ENCODE peak calls at places on chromosomes 5 and 9, in five cellular contexts. One of them, this sample, is unnamed.

GRCh38 chr9:114318416-114318815 is 4.5 kb upstream of the ORM1 start:
- DNase-seq in fibroblast of pulmonary artery: no peak
- DNase-seq in dorsolateral prefrontal cortex: no peak
- DNase-seq in lung: no peak
- DNase-seq in bronchial epithelial cell: no peak
- DNase-seq in this sample: peak; percentile 24

GRCh38 chr5:42719034-42719433 is 37.6 kb upstream of the CCDC152 start:
- DNase-seq in fibroblast of pulmonary artery: no peak
- DNase-seq in dorsolateral prefrontal cortex: no peak
- DNase-seq in lung: no peak
- DNase-seq in bronchial epithelial cell: no peak
- DNase-seq in this sample: no peak

GRCh38 chr5:72355706-72356299 is 35.6 kb downstream of the PTCD2 start:
- DNase-seq in fibroblast of pulmonary artery: peak; percentile 64
- DNase-seq in dorsolateral prefrontal cortex: peak; percentile 31
- DNase-seq in lung: no peak
- DNase-seq in bronchial epithelial cell: peak; percentile 39
- DNase-seq in this sample: no peak

GRCh38 chr5:145557345-145557744 is 277.8 kb downstream of the PRELID2 start:
- DNase-seq in fibroblast of pulmonary artery: no peak
- DNase-seq in dorsolateral prefrontal cortex: no peak
- DNase-seq in lung: no peak
- DNase-seq in bronchial epithelial cell: no peak
- DNase-seq in this sample: no peak

GRCh38 chr5:36240779-36241635 is 718 bp downstream of the NADK2 start:
- DNase-seq in fibroblast of pulmonary artery: peak; percentile 68
- DNase-seq in dorsolateral prefrontal cortex: peak; percentile 51
- DNase-seq in lung: peak; percentile 53
- DNase-seq in bronchial epithelial cell: peak; percentile 41
- DNase-seq in this sample: peak; percentile 83

GRCh38 chr9:128917151-128917849 is 3.5 kb upstream of the PHYHD1 start:
- DNase-seq in fibroblast of pulmonary artery: peak; percentile 94
- DNase-seq in dorsolateral prefrontal cortex: no peak
- DNase-seq in lung: peak; percentile 93
- DNase-seq in bronchial epithelial cell: peak; percentile 60
- DNase-seq in this sample: peak; percentile 89

GRCh38 chr5:155726267-155726666 is 600.7 kb upstream of the SGCD start:
- DNase-seq in fibroblast of pulmonary artery: peak; percentile 6
- DNase-seq in dorsolateral prefrontal cortex: no peak
- DNase-seq in lung: no peak
- DNase-seq in bronchial epithelial cell: peak; percentile 10
- DNase-seq in this sample: no peak

GRCh38 chr5:115944501-115944900 is 17.8 kb upstream of the LVRN start:
- DNase-seq in fibroblast of pulmonary artery: no peak
- DNase-seq in dorsolateral prefrontal cortex: no peak
- DNase-seq in lung: no peak
- DNase-seq in bronchial epithelial cell: no peak
- DNase-seq in this sample: no peak

GRCh38 chr5:150162142-150162513 is 4.5 kb upstream of the CDX1 start:
- DNase-seq in fibroblast of pulmonary artery: no peak
- DNase-seq in dorsolateral prefrontal cortex: no peak
- DNase-seq in lung: no peak
- DNase-seq in bronchial epithelial cell: no peak
- DNase-seq in this sample: no peak

GRCh38 chr5:150163035-150163434 is 3.5 kb upstream of the CDX1 start:
- DNase-seq in fibroblast of pulmonary artery: no peak
- DNase-seq in dorsolateral prefrontal cortex: no peak
- DNase-seq in lung: no peak
- DNase-seq in bronchial epithelial cell: no peak
- DNase-seq in this sample: no peak

GRCh38 chr5:150164640-150165039 is 1.9 kb upstream of the CDX1 start:
- DNase-seq in fibroblast of pulmonary artery: no peak
- DNase-seq in dorsolateral prefrontal cortex: no peak
- DNase-seq in lung: no peak
- DNase-seq in bronchial epithelial cell: no peak
- DNase-seq in this sample: no peak

GRCh38 chr5:150164211-150164610 is 2.4 kb upstream of the CDX1 start:
- DNase-seq in fibroblast of pulmonary artery: no peak
- DNase-seq in dorsolateral prefrontal cortex: no peak
- DNase-seq in lung: no peak
- DNase-seq in bronchial epithelial cell: no peak
- DNase-seq in this sample: no peak

GRCh38 chr5:150163547-150164059 is 3.0 kb upstream of the CDX1 start:
- DNase-seq in fibroblast of pulmonary artery: no peak
- DNase-seq in dorsolateral prefrontal cortex: no peak
- DNase-seq in lung: no peak
- DNase-seq in bronchial epithelial cell: no peak
- DNase-seq in this sample: no peak
- TF ChIP-seq CTCF in fibroblast of pulmonary artery: peak; percentile 29
- TF ChIP-seq CTCF in dorsolateral prefrontal cortex: no peak
- TF ChIP-seq CTCF in lung: no peak
- TF ChIP-seq CTCF in bronchial epithelial cell: no peak
- TF ChIP-seq CTCF in this sample: peak; percentile 24

GRCh38 chr9:101393135-101393534 is 5.3 kb downstream of the MRPL50 start:
- DNase-seq in fibroblast of pulmonary artery: no peak
- DNase-seq in dorsolateral prefrontal cortex: no peak
- DNase-seq in lung: no peak
- DNase-seq in bronchial epithelial cell: no peak
- DNase-seq in this sample: no peak

GRCh38 chr9:101387871-101388506 is 3.2 kb upstream of the BAAT start:
- DNase-seq in fibroblast of pulmonary artery: peak; percentile 70
- DNase-seq in dorsolateral prefrontal cortex: no peak
- DNase-seq in lung: no peak
- DNase-seq in bronchial epithelial cell: peak; percentile 68
- DNase-seq in this sample: no peak

GRCh38 chr9:101383361-101383760 is 1.4 kb downstream of the BAAT start:
- DNase-seq in fibroblast of pulmonary artery: no peak
- DNase-seq in dorsolateral prefrontal cortex: no peak
- DNase-seq in lung: no peak
- DNase-seq in bronchial epithelial cell: no peak
- DNase-seq in this sample: no peak

DNA sequence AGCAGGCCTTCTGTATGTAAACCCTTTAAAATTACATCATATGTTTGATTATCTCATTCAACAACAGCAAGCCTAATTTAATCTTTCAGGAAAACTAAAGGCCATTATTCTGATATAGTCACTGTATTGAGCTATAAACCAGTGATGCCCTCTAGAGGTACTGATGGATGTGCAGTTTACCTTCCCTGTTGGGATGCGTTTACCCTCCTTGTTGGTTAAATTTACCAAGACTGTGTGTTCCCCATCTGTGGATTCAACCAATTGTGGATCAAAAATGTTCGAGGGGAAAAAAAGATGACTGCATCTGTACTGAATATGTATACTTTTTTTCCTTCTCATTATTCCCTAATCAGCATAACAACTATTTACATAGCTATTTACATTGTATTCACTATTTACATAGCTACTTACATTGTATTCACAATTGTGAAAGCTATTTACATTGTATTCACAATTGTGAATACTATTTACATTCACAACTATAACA is 3.7 kb upstream of the BAAT start:
- DNase-seq in fibroblast of pulmonary artery: no peak
- DNase-seq in dorsolateral prefrontal cortex: no peak
- DNase-seq in lung: no peak
- DNase-seq in bronchial epithelial cell: peak; percentile 41
- DNase-seq in this sample: no peak
- TF ChIP-seq CTCF in fibroblast of pulmonary artery: peak; percentile 60
- TF ChIP-seq CTCF in dorsolateral prefrontal cortex: peak; percentile 38
- TF ChIP-seq CTCF in lung: no peak
- TF ChIP-seq CTCF in bronchial epithelial cell: peak; percentile 51
- TF ChIP-seq CTCF in this sample: no peak

DNA sequence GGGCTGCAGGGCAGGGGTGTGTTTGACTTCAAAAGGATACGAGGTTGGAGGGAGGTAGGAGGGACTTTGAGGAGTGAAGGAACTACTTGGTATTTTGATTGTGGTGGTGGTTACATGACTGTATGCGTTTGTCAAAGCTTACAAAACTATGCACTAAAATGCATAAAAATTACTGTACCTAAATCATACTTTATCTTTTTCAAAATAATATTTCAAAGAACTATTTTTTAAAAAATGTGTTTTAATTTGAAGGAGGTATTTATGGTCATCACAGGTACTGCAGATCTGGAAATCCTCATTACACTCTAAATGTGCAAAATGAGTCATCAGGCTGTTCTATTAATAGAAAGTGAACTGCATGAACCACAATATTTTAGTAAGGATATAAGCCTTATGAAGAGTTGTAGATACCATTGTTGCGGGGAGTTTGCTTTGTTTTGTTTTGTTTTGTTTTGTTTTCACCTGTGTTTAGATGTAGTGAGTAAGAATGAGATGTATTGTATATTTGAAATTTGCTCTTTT is 116.9 kb downstream of the ARRDC3 start:
- DNase-seq in fibroblast of pulmonary artery: peak; percentile 61
- DNase-seq in dorsolateral prefrontal cortex: no peak
- DNase-seq in lung: no peak
- DNase-seq in bronchial epithelial cell: peak; percentile 78
- DNase-seq in this sample: no peak
- TF ChIP-seq CTCF in fibroblast of pulmonary artery: no peak
- TF ChIP-seq CTCF in dorsolateral prefrontal cortex: no peak
- TF ChIP-seq CTCF in lung: no peak
- TF ChIP-seq CTCF in bronchial epithelial cell: no peak
- TF ChIP-seq CTCF in this sample: no peak

GRCh38 chr9:137176302-137177182 is 4.7 kb upstream of the TMEM210 start:
- DNase-seq in fibroblast of pulmonary artery: peak; percentile 50
- DNase-seq in dorsolateral prefrontal cortex: no peak
- DNase-seq in lung: no peak
- DNase-seq in bronchial epithelial cell: peak; percentile 37
- DNase-seq in this sample: no peak

GRCh38 chr9:137173795-137174664 is 2.2 kb upstream of the TMEM210 start:
- DNase-seq in fibroblast of pulmonary artery: no peak
- DNase-seq in dorsolateral prefrontal cortex: no peak
- DNase-seq in lung: no peak
- DNase-seq in bronchial epithelial cell: no peak
- DNase-seq in this sample: no peak

GRCh38 chr9:137174722-137175293 is 3.0 kb upstream of the TMEM210 start:
- DNase-seq in fibroblast of pulmonary artery: no peak
- DNase-seq in dorsolateral prefrontal cortex: no peak
- DNase-seq in lung: no peak
- DNase-seq in bronchial epithelial cell: no peak
- DNase-seq in this sample: no peak

GRCh38 chr9:137172907-137173794 is 1.3 kb upstream of the TMEM210 start:
- DNase-seq in fibroblast of pulmonary artery: no peak
- DNase-seq in dorsolateral prefrontal cortex: no peak
- DNase-seq in lung: no peak
- DNase-seq in bronchial epithelial cell: no peak
- DNase-seq in this sample: no peak

DNA sequence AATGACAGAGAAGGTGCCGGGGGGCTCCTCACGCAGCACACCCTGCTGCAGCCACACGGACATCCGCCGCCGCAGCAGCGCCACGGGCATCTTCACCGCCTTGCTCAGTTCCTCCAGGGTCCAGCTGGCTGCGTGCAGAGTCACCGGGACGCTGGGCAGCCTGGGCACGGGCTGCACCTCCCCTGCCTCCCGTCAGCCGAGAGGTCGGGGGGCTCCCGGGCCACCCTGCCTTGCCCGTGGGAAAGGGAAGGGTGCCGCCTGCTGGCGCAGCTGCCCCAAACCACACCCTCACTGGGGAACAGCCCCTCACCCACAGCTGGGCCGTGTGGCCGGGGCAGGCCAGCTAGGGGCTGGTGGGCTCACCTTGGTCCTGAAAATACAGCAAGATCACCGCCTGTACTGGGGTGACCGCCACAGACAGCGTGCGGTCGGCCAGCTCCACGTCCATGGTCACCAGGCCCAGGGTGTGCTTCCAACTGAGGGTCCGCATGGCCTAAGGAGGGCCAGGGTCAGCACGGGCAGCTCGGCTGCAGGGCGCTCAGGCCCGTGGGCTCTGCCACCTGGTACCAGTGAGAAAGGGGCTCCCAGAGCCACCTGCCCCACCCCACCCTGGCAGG is 3.6 kb upstream of the TMEM210 start:
- DNase-seq in fibroblast of pulmonary artery: no peak
- DNase-seq in dorsolateral prefrontal cortex: no peak
- DNase-seq in lung: no peak
- DNase-seq in bronchial epithelial cell: no peak
- DNase-seq in this sample: no peak
- TF ChIP-seq CTCF in fibroblast of pulmonary artery: peak; percentile 10
- TF ChIP-seq CTCF in dorsolateral prefrontal cortex: no peak
- TF ChIP-seq CTCF in lung: no peak
- TF ChIP-seq CTCF in bronchial epithelial cell: peak; percentile 25
- TF ChIP-seq CTCF in this sample: no peak

DNA sequence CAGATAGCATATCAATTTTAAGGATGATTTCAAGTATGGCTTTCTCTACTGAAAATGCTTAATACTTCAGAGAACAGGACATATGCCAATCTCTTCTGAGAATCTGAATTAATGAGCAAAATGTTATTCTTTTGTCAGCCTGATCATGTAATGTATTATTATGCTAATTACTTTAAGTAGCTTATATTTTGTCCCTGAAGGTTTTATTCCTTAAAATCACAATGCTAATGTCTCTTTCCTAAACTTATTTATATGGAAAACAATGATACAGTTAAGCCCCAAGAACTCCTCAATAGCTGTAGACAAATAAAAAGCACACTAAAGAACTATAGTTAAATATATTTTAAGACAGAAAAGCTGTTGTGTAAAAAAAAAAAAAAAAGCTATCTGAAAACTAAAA is 256.9 kb upstream of the PTPRD start:
- DNase-seq in fibroblast of pulmonary artery: no peak
- DNase-seq in dorsolateral prefrontal cortex: no peak
- DNase-seq in lung: no peak
- DNase-seq in bronchial epithelial cell: no peak
- DNase-seq in this sample: no peak
- TF ChIP-seq CTCF in fibroblast of pulmonary artery: no peak
- TF ChIP-seq CTCF in dorsolateral prefrontal cortex: no peak
- TF ChIP-seq CTCF in lung: no peak
- TF ChIP-seq CTCF in bronchial epithelial cell: no peak
- TF ChIP-seq CTCF in this sample: no peak

GRCh38 chr9:12702160-12702758 is 9.1 kb downstream of the TYRP1 start:
- DNase-seq in fibroblast of pulmonary artery: peak; percentile 90
- DNase-seq in dorsolateral prefrontal cortex: peak; percentile 20
- DNase-seq in lung: peak; percentile 34
- DNase-seq in bronchial epithelial cell: peak; percentile 57
- DNase-seq in this sample: peak; percentile 73
- TF ChIP-seq CTCF in fibroblast of pulmonary artery: peak; percentile 77
- TF ChIP-seq CTCF in dorsolateral prefrontal cortex: peak; percentile 50
- TF ChIP-seq CTCF in lung: peak; percentile 15
- TF ChIP-seq CTCF in bronchial epithelial cell: peak; percentile 64
- TF ChIP-seq CTCF in this sample: no peak

GRCh38 chr5:171272996-171273970 is 35.8 kb upstream of the TLX3 start:
- DNase-seq in fibroblast of pulmonary artery: peak; percentile 49
- DNase-seq in dorsolateral prefrontal cortex: no peak
- DNase-seq in lung: no peak
- DNase-seq in bronchial epithelial cell: peak; percentile 41
- DNase-seq in this sample: no peak

GRCh38 chr5:171269717-171270116 is 39.3 kb upstream of the TLX3 start:
- DNase-seq in fibroblast of pulmonary artery: peak; percentile 22
- DNase-seq in dorsolateral prefrontal cortex: no peak
- DNase-seq in lung: no peak
- DNase-seq in bronchial epithelial cell: peak; percentile 60
- DNase-seq in this sample: no peak

GRCh38 chr5:171268700-171269413 is 40.2 kb upstream of the TLX3 start:
- DNase-seq in fibroblast of pulmonary artery: no peak
- DNase-seq in dorsolateral prefrontal cortex: no peak
- DNase-seq in lung: no peak
- DNase-seq in bronchial epithelial cell: no peak
- DNase-seq in this sample: no peak

GRCh38 chr5:171270136-171270535 is 38.9 kb upstream of the TLX3 start:
- DNase-seq in fibroblast of pulmonary artery: no peak
- DNase-seq in dorsolateral prefrontal cortex: no peak
- DNase-seq in lung: no peak
- DNase-seq in bronchial epithelial cell: no peak
- DNase-seq in this sample: no peak

GRCh38 chr5:171271798-171272197 is 37.2 kb upstream of the TLX3 start:
- DNase-seq in fibroblast of pulmonary artery: no peak
- DNase-seq in dorsolateral prefrontal cortex: no peak
- DNase-seq in lung: no peak
- DNase-seq in bronchial epithelial cell: no peak
- DNase-seq in this sample: no peak
- TF ChIP-seq CTCF in fibroblast of pulmonary artery: no peak
- TF ChIP-seq CTCF in dorsolateral prefrontal cortex: no peak
- TF ChIP-seq CTCF in lung: no peak
- TF ChIP-seq CTCF in bronchial epithelial cell: no peak
- TF ChIP-seq CTCF in this sample: no peak